ENCODE peak calls at places on chromosomes 6 and 20, in six cellular contexts. One of them, this sample, is unnamed.
A peak's percentile ranks its signal among the peaks of the same experiment; 100 is the strongest.

GRCh38 chr6:11810039-11810541 is 31.5 kb upstream of the ADTRP start:
- DNase-seq in left ventricle myocardium inferior: peak; percentile 73
- DNase-seq in Peyer's patch: peak; percentile 87
- DNase-seq in fibroblast of lung: peak; percentile 82
- DNase-seq in astrocyte of the spinal cord: peak; percentile 78
- DNase-seq in cardiac muscle cell: peak; percentile 57
- DNase-seq in this sample: no peak

GRCh38 chr20:40108321-40108720 is 580.7 kb downstream of the MAFB start:
- DNase-seq in cardiac muscle cell: no peak
- DNase-seq in Peyer's patch: no peak
- DNase-seq in left ventricle myocardium inferior: no peak
- DNase-seq in fibroblast of lung: no peak
- DNase-seq in astrocyte of the spinal cord: no peak
- DNase-seq in this sample: no peak

GRCh38 chr20:16518068-16518783 is 55.0 kb downstream of the KIF16B start:
- DNase-seq in left ventricle myocardium inferior: no peak
- DNase-seq in fibroblast of lung: peak; percentile 14
- DNase-seq in cardiac muscle cell: peak; percentile 57
- DNase-seq in astrocyte of the spinal cord: peak; percentile 41
- DNase-seq in Peyer's patch: peak; percentile 70
- DNase-seq in this sample: peak; percentile 41

GRCh38 chr20:25376236-25376635 is 14.4 kb downstream of the ABHD12 start:
- DNase-seq in left ventricle myocardium inferior: no peak
- DNase-seq in cardiac muscle cell: no peak
- DNase-seq in fibroblast of lung: no peak
- DNase-seq in Peyer's patch: no peak
- DNase-seq in astrocyte of the spinal cord: no peak
- DNase-seq in this sample: no peak

GRCh38 chr6:134753001-134753400 is 196.9 kb downstream of the ALDH8A1 start:
- DNase-seq in left ventricle myocardium inferior: no peak
- DNase-seq in fibroblast of lung: no peak
- DNase-seq in cardiac muscle cell: no peak
- DNase-seq in Peyer's patch: no peak
- DNase-seq in astrocyte of the spinal cord: no peak
- DNase-seq in this sample: no peak

GRCh38 chr6:31122803-31123706 is 2.8 kb upstream of the CDSN start:
- DNase-seq in cardiac muscle cell: peak; percentile 41
- DNase-seq in left ventricle myocardium inferior: peak; percentile 54
- DNase-seq in astrocyte of the spinal cord: peak; percentile 71
- DNase-seq in fibroblast of lung: peak; percentile 89
- DNase-seq in Peyer's patch: no peak
- DNase-seq in this sample: no peak

GRCh38 chr20:23823621-23824324 is 2.8 kb downstream of the CST2 start:
- DNase-seq in left ventricle myocardium inferior: no peak
- DNase-seq in Peyer's patch: no peak
- DNase-seq in cardiac muscle cell: no peak
- DNase-seq in astrocyte of the spinal cord: no peak
- DNase-seq in fibroblast of lung: no peak
- DNase-seq in this sample: no peak

GRCh38 chr6:131379951-131380350 is 193.1 kb upstream of the ARG1 start:
- DNase-seq in fibroblast of lung: peak; percentile 94
- DNase-seq in astrocyte of the spinal cord: peak; percentile 87
- DNase-seq in Peyer's patch: no peak
- DNase-seq in left ventricle myocardium inferior: no peak
- DNase-seq in cardiac muscle cell: no peak
- DNase-seq in this sample: no peak

GRCh38 chr6:145214570-145214969 is 520.8 kb downstream of the EPM2A start:
- DNase-seq in astrocyte of the spinal cord: peak; percentile 53
- DNase-seq in fibroblast of lung: peak; percentile 17
- DNase-seq in Peyer's patch: no peak
- DNase-seq in left ventricle myocardium inferior: no peak
- DNase-seq in cardiac muscle cell: peak; percentile 50
- DNase-seq in this sample: no peak

GRCh38 chr6:150249261-150249660 is 106.4 kb downstream of the PPP1R14C start:
- DNase-seq in Peyer's patch: no peak
- DNase-seq in cardiac muscle cell: no peak
- DNase-seq in fibroblast of lung: peak; percentile 80
- DNase-seq in left ventricle myocardium inferior: no peak
- DNase-seq in astrocyte of the spinal cord: peak; percentile 47
- DNase-seq in this sample: no peak

GRCh38 chr6:114304304-114304887 is 38.4 kb downstream of the HS3ST5 start:
- DNase-seq in cardiac muscle cell: peak; percentile 44
- DNase-seq in left ventricle myocardium inferior: no peak
- DNase-seq in Peyer's patch: no peak
- DNase-seq in fibroblast of lung: peak; percentile 12
- DNase-seq in astrocyte of the spinal cord: peak; percentile 36
- DNase-seq in this sample: peak; percentile 4
- TF ChIP-seq CTCF in cardiac muscle cell: peak; percentile 46
- TF ChIP-seq CTCF in left ventricle myocardium inferior: peak; percentile 49
- TF ChIP-seq CTCF in Peyer's patch: no peak
- TF ChIP-seq CTCF in fibroblast of lung: peak; percentile 46
- TF ChIP-seq CTCF in astrocyte of the spinal cord: peak; percentile 44
- TF ChIP-seq CTCF in this sample: peak; percentile 45

GRCh38 chr6:33428219-33428890 is 8.5 kb downstream of the SYNGAP1 start:
- DNase-seq in left ventricle myocardium inferior: no peak
- DNase-seq in cardiac muscle cell: peak; percentile 24
- DNase-seq in astrocyte of the spinal cord: no peak
- DNase-seq in Peyer's patch: peak; percentile 70
- DNase-seq in fibroblast of lung: no peak
- DNase-seq in this sample: peak; percentile 66
- TF ChIP-seq CTCF in left ventricle myocardium inferior: peak; percentile 30
- TF ChIP-seq CTCF in cardiac muscle cell: peak; percentile 30
- TF ChIP-seq CTCF in astrocyte of the spinal cord: peak; percentile 30
- TF ChIP-seq CTCF in Peyer's patch: peak; percentile 32
- TF ChIP-seq CTCF in fibroblast of lung: peak; percentile 6
- TF ChIP-seq CTCF in this sample: no peak

GRCh38 chr6:53866231-53866630 is 71.4 kb downstream of the LRRC1 start:
- DNase-seq in left ventricle myocardium inferior: no peak
- DNase-seq in Peyer's patch: no peak
- DNase-seq in astrocyte of the spinal cord: peak; percentile 28
- DNase-seq in fibroblast of lung: peak; percentile 32
- DNase-seq in cardiac muscle cell: no peak
- DNase-seq in this sample: no peak

GRCh38 chr6:53861543-53861942 is 66.7 kb downstream of the LRRC1 start:
- DNase-seq in astrocyte of the spinal cord: no peak
- DNase-seq in Peyer's patch: no peak
- DNase-seq in fibroblast of lung: peak; percentile 20
- DNase-seq in left ventricle myocardium inferior: no peak
- DNase-seq in cardiac muscle cell: no peak
- DNase-seq in this sample: no peak

GRCh38 chr6:53860511-53860910 is 65.7 kb downstream of the LRRC1 start:
- DNase-seq in left ventricle myocardium inferior: no peak
- DNase-seq in fibroblast of lung: no peak
- DNase-seq in astrocyte of the spinal cord: no peak
- DNase-seq in Peyer's patch: no peak
- DNase-seq in cardiac muscle cell: no peak
- DNase-seq in this sample: no peak

GRCh38 chr6:53858913-53859312 is 64.1 kb downstream of the LRRC1 start:
- DNase-seq in Peyer's patch: no peak
- DNase-seq in fibroblast of lung: no peak
- DNase-seq in cardiac muscle cell: no peak
- DNase-seq in astrocyte of the spinal cord: no peak
- DNase-seq in left ventricle myocardium inferior: no peak
- DNase-seq in this sample: no peak

DNA sequence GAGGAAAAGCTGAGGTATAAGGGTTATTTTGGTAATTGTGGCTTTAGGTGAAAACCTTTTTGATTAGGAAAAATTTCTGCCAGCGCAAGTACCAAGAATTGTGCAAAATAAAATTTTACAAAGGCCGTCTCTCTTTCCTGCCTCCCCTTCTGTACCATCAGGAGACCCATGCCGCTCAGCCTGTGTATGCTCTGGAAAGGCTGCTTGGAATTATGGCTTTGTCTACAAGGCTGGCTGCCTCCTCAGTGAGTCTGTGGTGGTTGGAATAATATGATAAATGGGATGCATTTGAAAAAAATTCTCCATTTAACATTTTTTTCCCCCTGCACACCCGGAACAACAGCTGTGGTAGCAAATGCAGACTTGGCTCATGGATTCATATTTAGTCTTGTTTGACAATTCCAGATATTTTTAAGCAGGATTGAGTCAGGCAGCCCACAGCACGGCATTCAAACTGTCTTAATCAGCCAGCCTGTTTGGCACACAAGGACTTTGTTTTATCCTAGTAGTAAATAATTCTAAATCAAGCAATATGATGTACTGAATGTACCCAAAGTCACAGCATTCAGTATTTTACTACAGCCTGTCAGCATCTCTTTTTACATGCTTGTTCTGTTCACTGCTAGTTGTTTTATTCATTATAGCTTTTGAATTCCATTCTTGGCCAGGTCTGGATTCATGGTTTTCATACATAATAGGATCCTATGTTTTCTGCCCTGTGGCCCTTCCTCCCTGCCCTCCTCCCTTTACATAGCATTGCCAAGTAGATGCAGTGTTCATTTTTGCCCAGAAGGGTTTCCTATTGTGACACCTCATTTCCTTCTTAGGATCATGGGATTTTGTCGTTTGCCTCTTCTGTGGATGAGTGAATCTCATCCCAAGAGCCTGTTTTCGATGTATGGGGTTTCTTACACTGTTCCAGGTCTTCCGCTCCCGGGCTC is 68.0 kb downstream of the LRRC1 start:
- DNase-seq in Peyer's patch: no peak
- DNase-seq in left ventricle myocardium inferior: no peak
- DNase-seq in astrocyte of the spinal cord: peak; percentile 70
- DNase-seq in fibroblast of lung: peak; percentile 96
- DNase-seq in cardiac muscle cell: no peak
- DNase-seq in this sample: no peak
- TF ChIP-seq CTCF in Peyer's patch: no peak
- TF ChIP-seq CTCF in left ventricle myocardium inferior: no peak
- TF ChIP-seq CTCF in astrocyte of the spinal cord: no peak
- TF ChIP-seq CTCF in fibroblast of lung: no peak
- TF ChIP-seq CTCF in cardiac muscle cell: no peak
- TF ChIP-seq CTCF in this sample: no peak

GRCh38 chr6:146895772-146896061 is 296.9 kb downstream of the ADGB start:
- DNase-seq in Peyer's patch: no peak
- DNase-seq in fibroblast of lung: no peak
- DNase-seq in astrocyte of the spinal cord: no peak
- DNase-seq in left ventricle myocardium inferior: no peak
- DNase-seq in cardiac muscle cell: no peak
- DNase-seq in this sample: no peak

GRCh38 chr6:146896062-146896813 is 297.5 kb downstream of the ADGB start:
- DNase-seq in cardiac muscle cell: no peak
- DNase-seq in astrocyte of the spinal cord: no peak
- DNase-seq in fibroblast of lung: no peak
- DNase-seq in Peyer's patch: no peak
- DNase-seq in left ventricle myocardium inferior: no peak
- DNase-seq in this sample: no peak

GRCh38 chr6:146894624-146895023 is 295.9 kb downstream of the ADGB start:
- DNase-seq in Peyer's patch: no peak
- DNase-seq in left ventricle myocardium inferior: no peak
- DNase-seq in cardiac muscle cell: no peak
- DNase-seq in fibroblast of lung: no peak
- DNase-seq in astrocyte of the spinal cord: no peak
- DNase-seq in this sample: no peak

GRCh38 chr6:146893690-146894089 is 294.9 kb downstream of the ADGB start:
- DNase-seq in left ventricle myocardium inferior: no peak
- DNase-seq in Peyer's patch: no peak
- DNase-seq in cardiac muscle cell: no peak
- DNase-seq in astrocyte of the spinal cord: no peak
- DNase-seq in fibroblast of lung: no peak
- DNase-seq in this sample: no peak

GRCh38 chr6:146895101-146895771 is 296.5 kb downstream of the ADGB start:
- DNase-seq in cardiac muscle cell: no peak
- DNase-seq in Peyer's patch: no peak
- DNase-seq in astrocyte of the spinal cord: no peak
- DNase-seq in left ventricle myocardium inferior: no peak
- DNase-seq in fibroblast of lung: no peak
- DNase-seq in this sample: no peak
- TF ChIP-seq CTCF in cardiac muscle cell: no peak
- TF ChIP-seq CTCF in Peyer's patch: no peak
- TF ChIP-seq CTCF in astrocyte of the spinal cord: no peak
- TF ChIP-seq CTCF in left ventricle myocardium inferior: no peak
- TF ChIP-seq CTCF in fibroblast of lung: no peak
- TF ChIP-seq CTCF in this sample: no peak

DNA sequence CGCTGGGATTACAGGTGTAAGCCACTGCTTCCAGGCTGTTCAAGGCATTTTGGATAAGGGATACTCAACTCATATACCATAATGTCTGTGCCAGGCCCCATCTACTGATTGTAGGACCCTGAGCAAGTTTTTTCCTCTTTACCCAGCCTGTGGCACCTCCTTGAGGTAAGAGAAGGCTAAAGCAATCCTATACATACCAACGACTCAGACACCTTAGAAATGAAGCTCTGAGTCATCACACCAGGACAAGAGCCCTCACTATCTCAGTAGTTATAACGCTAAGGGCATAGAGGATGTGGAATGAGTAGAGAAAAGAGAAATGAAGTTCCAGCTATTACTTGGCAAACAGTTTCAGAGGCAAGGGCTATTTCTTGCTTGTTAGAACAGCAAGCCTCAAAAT is 16.9 kb downstream of the NDRG3 start:
- DNase-seq in astrocyte of the spinal cord: peak; percentile 13
- DNase-seq in cardiac muscle cell: no peak
- DNase-seq in Peyer's patch: no peak
- DNase-seq in left ventricle myocardium inferior: no peak
- DNase-seq in fibroblast of lung: peak; percentile 48
- DNase-seq in this sample: peak; percentile 40
- TF ChIP-seq CTCF in astrocyte of the spinal cord: peak; percentile 20
- TF ChIP-seq CTCF in cardiac muscle cell: no peak
- TF ChIP-seq CTCF in Peyer's patch: no peak
- TF ChIP-seq CTCF in left ventricle myocardium inferior: no peak
- TF ChIP-seq CTCF in fibroblast of lung: no peak
- TF ChIP-seq CTCF in this sample: peak; percentile 17